ENCODE peak calls at places on chromosomes 2 and 18, in six cellular contexts. H is HepG2, N is A549, Q is stomach, R is tibial nerve, V is sigmoid colon. D is an unnamed sample.

GRCh38 chr18:64017870-64018269 is 48.0 kb downstream of the SERPINB8 start:
- DNase-seq in H (peak), N (peak), Q (no peak), R (no peak), V (no peak), D (no peak)

GRCh38 chr2:108115868-108116267 is 123.9 kb upstream of the SULT1C3 start:
- DNase-seq in H (no peak), N (no peak), Q (no peak), R (no peak), V (no peak), D (no peak)

GRCh38 chr2:60481257-60481656 is 72.2 kb downstream of the BCL11A start:
- DNase-seq in H (no peak), N (no peak), Q (no peak), R (no peak), V (no peak), D (no peak)

GRCh38 chr18:73901589-73901988 is 246.0 kb downstream of the FBXO15 start:
- DNase-seq in H (no peak), N (no peak), Q (no peak), R (no peak), V (no peak), D (no peak)

GRCh38 chr2:55595536-55595935 is 21.9 kb downstream of the PPP4R3B start:
- DNase-seq in H (no peak), N (no peak), Q (no peak), R (no peak), V (no peak), D (no peak)

GRCh38 chr2:219440388-219441256 is 6.0 kb downstream of the SPEG start:
- DNase-seq in H (no peak), N (peak), Q (no peak), R (no peak), V (no peak), D (no peak)

GRCh38 chr2:173708757-173709156 is 256.4 kb downstream of the SP3 start:
- DNase-seq in H (no peak), N (no peak), Q (no peak), R (no peak), V (peak), D (no peak)

GRCh38 chr2:67006373-67006960 is 390.7 kb upstream of the ETAA1 start:
- DNase-seq in H (no peak), N (no peak), Q (no peak), R (no peak), V (no peak), D (no peak)

GRCh38 chr2:1900736-1901135 is 156.4 kb upstream of the PXDN start:
- DNase-seq in H (no peak), N (no peak), Q (no peak), R (no peak), V (no peak), D (no peak)

GRCh38 chr2:113795405-113795920 is 39.0 kb upstream of the SLC35F5 start:
- DNase-seq in H (no peak), N (no peak), Q (no peak), R (no peak), V (no peak), D (no peak)

GRCh38 chr2:27211943-27212625 is at the start of the genes ATRAID and SLC5A6:
- DNase-seq in H (peak), N (peak), Q (peak), R (peak), V (peak), D (peak)

GRCh38 chr18:58241877-58242276 is 197.9 kb downstream of the NEDD4L start:
- DNase-seq in H (no peak), N (no peak), Q (no peak), R (no peak), V (no peak), D (no peak)

GRCh38 chr2:194445226-194445625 is 1211.8 kb upstream of the SLC39A10 start:
- DNase-seq in H (no peak), N (no peak), Q (no peak), R (no peak), V (no peak), D (no peak)

GRCh38 chr2:165621086-165621560 is 151.6 kb downstream of the CSRNP3 start:
- DNase-seq in H (no peak), N (no peak), Q (peak), R (no peak), V (no peak), D (no peak)

GRCh38 chr2:173584676-173585453 is 230.2 kb downstream of the CDCA7 start:
- DNase-seq in H (no peak), N (no peak), Q (no peak), R (no peak), V (no peak), D (no peak)

GRCh38 chr18:50159654-50160046 is 35.3 kb downstream of the MYO5B start:
- DNase-seq in H (no peak), N (no peak), Q (no peak), R (no peak), V (no peak), D (no peak)

GRCh38 chr2:55718165-55719008 is 24.7 kb upstream of the PNPT1 start:
- DNase-seq in H (peak), N (peak), Q (peak), R (peak), V (no peak), D (peak)

GRCh38 chr2:72947947-72948346 is 30.6 kb downstream of the EMX1 start:
- DNase-seq in H (no peak), N (no peak), Q (no peak), R (no peak), V (no peak), D (no peak)

GRCh38 chr2:1601064-1601405 is 143.3 kb downstream of the PXDN start:
- DNase-seq in H (no peak), N (no peak), Q (no peak), R (no peak), V (no peak), D (no peak)

GRCh38 chr18:64974378-64975125 is 776.3 kb upstream of the CDH7 start:
- DNase-seq in H (no peak), N (no peak), Q (no peak), R (no peak), V (no peak), D (no peak)

GRCh38 chr2:29749041-29749440 is 172.3 kb downstream of the ALK start:
- DNase-seq in H (no peak), N (no peak), Q (no peak), R (no peak), V (no peak), D (no peak)

GRCh38 chr2:16860627-16861026 is 195.0 kb upstream of the CYRIA start:
- DNase-seq in H (no peak), N (no peak), Q (no peak), R (no peak), V (no peak), D (no peak)

GRCh38 chr18:65409266-65409665 is 341.5 kb upstream of the CDH7 start:
- DNase-seq in H (no peak), N (no peak), Q (no peak), R (no peak), V (no peak), D (no peak)

GRCh38 chr18:23302852-23303527 is 150.1 kb upstream of the RIOK3 start:
- DNase-seq in H (no peak), N (no peak), Q (no peak), R (no peak), V (no peak), D (no peak)

GRCh38 chr18:69946608-69947155 is 991 bp downstream of the CD226 start:
- DNase-seq in H (no peak), N (no peak), Q (no peak), R (no peak), V (no peak), D (no peak)

GRCh38 chr18:7822435-7823425 is 255.6 kb downstream of the PTPRM start:
- DNase-seq in H (no peak), N (no peak), Q (no peak), R (no peak), V (no peak), D (no peak)

GRCh38 chr2:85736456-85737355 is 17.1 kb upstream of the ATOH8 start:
- DNase-seq in H (no peak), N (no peak), Q (no peak), R (no peak), V (no peak), D (no peak)

GRCh38 chr18:45449761-45450227 is 165.5 kb upstream of the SLC14A2 start:
- DNase-seq in H (no peak), N (no peak), Q (peak), R (peak), V (peak), D (peak)

DNA sequence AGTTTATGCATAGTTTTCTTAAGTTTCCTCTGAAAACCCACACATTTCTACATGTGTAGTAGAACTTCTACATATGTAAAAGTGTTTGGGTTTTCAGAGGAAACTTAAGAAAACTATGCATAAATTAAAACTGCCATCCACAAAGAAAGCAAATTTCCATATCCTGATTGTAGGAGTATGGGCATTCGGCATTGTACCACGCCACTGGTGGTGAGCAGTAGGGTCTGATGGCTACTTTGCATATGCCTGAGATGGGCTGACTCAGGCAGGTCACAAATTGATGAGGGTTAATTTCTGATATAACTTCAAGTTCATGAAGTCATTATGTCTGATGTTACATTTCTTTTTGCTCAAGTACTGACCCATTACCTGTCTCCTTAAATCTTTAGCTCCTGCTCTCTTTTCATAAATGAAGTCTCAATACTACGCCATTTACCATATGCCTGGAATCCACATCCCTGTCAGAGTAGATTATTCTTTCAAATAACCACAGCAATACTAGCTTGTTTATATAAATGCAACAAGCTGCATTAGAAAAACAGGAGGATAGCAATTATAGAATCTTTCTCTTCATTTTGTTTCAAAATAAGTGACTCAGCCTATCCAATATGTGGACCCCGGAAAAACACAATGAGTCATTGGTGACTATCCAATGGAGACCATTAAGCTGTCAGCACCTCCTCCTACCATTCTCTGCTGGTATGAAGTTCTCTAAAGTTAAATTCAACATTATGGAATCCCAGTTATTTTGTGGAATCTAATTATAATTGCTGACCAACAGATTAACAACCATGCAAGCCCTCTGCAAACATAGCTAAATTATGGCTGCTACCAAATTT is 355.2 kb upstream of the UBE2E3 start:
- DNase-seq in H (no peak), N (no peak), Q (no peak), R (no peak), V (no peak), D (no peak)
- TF ChIP-seq EP300 in H (no peak), N (no peak), Q (no peak), R (no peak), V (no peak), D (no peak)

DNA sequence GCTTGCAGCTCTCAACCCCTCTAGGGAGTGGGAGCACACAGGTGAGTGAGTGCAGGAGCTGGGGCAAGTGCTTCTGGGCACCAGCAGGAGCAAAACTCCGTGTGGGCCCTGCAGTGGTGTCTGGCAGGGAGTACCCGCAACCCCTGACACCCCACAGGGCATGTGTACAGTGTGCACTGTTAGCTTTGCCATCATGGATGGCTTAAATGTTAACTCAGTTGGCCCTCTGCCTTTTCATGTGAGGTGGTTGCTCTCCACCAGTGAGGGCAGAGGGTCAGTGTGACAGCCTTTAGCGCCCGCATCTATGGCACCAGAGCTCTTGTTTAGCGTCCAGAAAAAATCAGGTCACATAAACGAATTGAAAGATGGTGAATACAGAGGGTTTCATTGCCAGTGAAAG is 92.7 kb downstream of the TPGS2 start:
- DNase-seq in H (no peak), N (no peak), Q (no peak), R (no peak), V (no peak), D (no peak)
- H3K4me3 ChIP-seq in H (no peak), N (no peak), Q (no peak), R (no peak), V (no peak), D (no peak)

GRCh38 chr2:14774569-14774968 is 142.1 kb downstream of the LRATD1 start:
- DNase-seq in H (no peak), N (no peak), Q (no peak), R (no peak), V (no peak), D (no peak)
- TF ChIP-seq EP300 in H (no peak), N (no peak), Q (no peak), R (no peak), V (no peak), D (no peak)

GRCh38 chr2:15363734-15364133 is 197.4 kb downstream of the NBAS start:
- DNase-seq in H (no peak), N (no peak), Q (no peak), R (no peak), V (no peak), D (no peak)

GRCh38 chr2:15363142-15363541 is 198.0 kb downstream of the NBAS start:
- DNase-seq in H (peak), N (peak), Q (no peak), R (no peak), V (no peak), D (no peak)

GRCh38 chr2:15364561-15364960 is 196.6 kb downstream of the NBAS start:
- DNase-seq in H (no peak), N (no peak), Q (no peak), R (no peak), V (no peak), D (no peak)

GRCh38 chr2:15367205-15367604 is 193.9 kb downstream of the NBAS start:
- DNase-seq in H (no peak), N (no peak), Q (no peak), R (no peak), V (no peak), D (no peak)

DNA sequence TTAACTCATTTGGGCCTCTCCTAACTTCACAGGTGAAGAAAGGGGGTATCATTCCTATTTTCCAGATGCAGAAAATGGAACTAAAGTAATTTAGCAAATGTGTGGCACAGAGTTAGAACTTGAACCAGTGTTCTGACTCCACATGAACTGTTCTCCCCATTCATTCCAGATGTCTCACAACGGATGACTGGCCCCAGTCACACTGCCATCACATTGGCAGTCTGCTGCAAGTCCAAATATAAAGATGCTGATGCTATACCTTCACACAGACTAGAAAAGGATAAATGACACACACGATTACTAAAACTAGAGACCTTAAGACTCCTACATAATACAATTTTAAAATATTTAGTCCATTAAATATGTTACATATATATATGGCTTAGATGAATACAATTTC is 195.7 kb downstream of the NBAS start:
- DNase-seq in H (no peak), N (no peak), Q (no peak), R (no peak), V (no peak), D (no peak)
- H3K4me3 ChIP-seq in H (no peak), N (no peak), Q (no peak), R (no peak), V (no peak), D (no peak)

D was measured in ovary.